ENCODE peak calls at places on chromosomes 11 and 22, in four cellular contexts. N is choroid plexus epithelial cell, Y is thoracic aorta, U is body of pancreas. B is an unnamed sample.

GRCh38 chr11:62242021-62242420 is at the start of gene SCGB1D2:
- DNase-seq in U (peak; percentile 84), Y (no peak), N (no peak), B (peak; percentile 44)

GRCh38 chr11:1375955-1376258 is 13.8 kb upstream of the BRSK2 start:
- DNase-seq in N (no peak), U (no peak), Y (no peak), B (no peak)

GRCh38 chr11:85752890-85753581 is 57.9 kb downstream of the SYTL2 start:
- DNase-seq in U (peak; percentile 15), Y (no peak), N (no peak), B (no peak)

GRCh38 chr22:21791635-21792625 is 56.3 kb upstream of the YPEL1 start:
- DNase-seq in Y (no peak), U (no peak), N (no peak), B (peak; percentile 66)

GRCh38 chr11:36460220-36460619 is 49.9 kb downstream of the TRAF6 start:
- DNase-seq in N (no peak), U (no peak), Y (no peak), B (no peak)

GRCh38 chr11:46106530-46107407 is 14.5 kb downstream of the PHF21A start:
- DNase-seq in N (peak; percentile 49), U (no peak), Y (no peak), B (no peak)

GRCh38 chr11:68317147-68317785 is 4.9 kb downstream of the LRP5 start:
- DNase-seq in U (no peak), Y (no peak), N (no peak), B (no peak)

GRCh38 chr11:134110252-134110651 is 41.4 kb downstream of the JAM3 start:
- DNase-seq in N (no peak), Y (no peak), U (no peak), B (no peak)

GRCh38 chr22:36589856-36590255 is 60.9 kb upstream of the EIF3D start:
- DNase-seq in Y (no peak), N (no peak), U (no peak), B (no peak)

GRCh38 chr22:37896181-37896592 is 9.9 kb upstream of the MICALL1 start:
- DNase-seq in Y (no peak), U (no peak), N (peak; percentile 71), B (peak; percentile 99)

GRCh38 chr11:44813401-44813800 is 86.6 kb downstream of the TSPAN18 start:
- DNase-seq in N (no peak), U (no peak), Y (no peak), B (no peak)

GRCh38 chr11:130145975-130146776 is 13.4 kb upstream of the ST14 start:
- DNase-seq in N (peak; percentile 46), Y (no peak), U (peak; percentile 74), B (peak; percentile 94)

GRCh38 chr22:49659924-49660315 is 167.8 kb downstream of the BRD1 start:
- DNase-seq in N (no peak), U (no peak), Y (no peak), B (no peak)

GRCh38 chr11:2369320-2369719 is 7.8 kb upstream of the CD81 start:
- DNase-seq in U (no peak), N (no peak), Y (no peak), B (no peak)

GRCh38 chr11:45597116-45597515 is 68.3 kb downstream of the CHST1 start:
- DNase-seq in Y (no peak), U (no peak), N (no peak), B (no peak)

GRCh38 chr22:49351761-49352221 is 475.9 kb downstream of the BRD1 start:
- DNase-seq in N (no peak), U (no peak), Y (no peak), B (no peak)

GRCh38 chr22:24744638-24745037 is 29.9 kb downstream of the PIWIL3 start:
- DNase-seq in Y (no peak), N (peak; percentile 34), U (no peak), B (no peak)

GRCh38 chr11:108592591-108593213 is 866 bp downstream of the EXPH5 start:
- DNase-seq in Y (peak; percentile 18), U (peak; percentile 30), N (no peak), B (no peak)

GRCh38 chr11:65478411-65479183 is 20.2 kb upstream of the MALAT1 start:
- DNase-seq in U (peak; percentile 59), Y (no peak), N (peak; percentile 80), B (no peak)

GRCh38 chr11:71385091-71385490 is 63.1 kb downstream of the DHCR7 start:
- DNase-seq in N (no peak), U (no peak), Y (no peak), B (no peak)

GRCh38 chr11:121465709-121466062 is 12.9 kb upstream of the SORL1-AS1 start:
- DNase-seq in U (no peak), Y (no peak), N (no peak), B (no peak)
- H3K4me3 ChIP-seq in U (no peak overlapping the region), Y (no peak overlapping the region), N (no peak overlapping the region), B (no peak overlapping the region)

DNA sequence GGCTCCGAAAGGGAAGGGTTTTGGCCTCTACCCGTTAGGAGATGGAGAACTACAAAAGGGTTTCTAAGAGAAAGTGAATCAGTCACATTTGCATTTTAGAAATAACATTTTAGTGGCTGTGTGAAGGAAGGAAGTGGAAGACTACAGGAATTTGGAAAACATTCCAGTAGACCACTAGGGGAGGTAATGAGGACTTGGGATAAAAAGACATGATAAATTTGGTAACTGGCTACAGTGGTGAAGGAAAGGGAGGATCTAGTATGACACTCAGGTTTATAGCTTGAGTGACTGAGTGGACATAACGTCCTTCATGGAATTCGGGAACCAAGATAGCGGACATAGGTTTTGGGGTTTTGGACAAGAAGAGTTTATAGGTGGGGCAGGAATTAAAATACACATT is 7.0 kb upstream of the RRM1 start:
- DNase-seq in U (no peak), N (peak; percentile 31), Y (no peak), B (no peak)
- TF ChIP-seq CTCF in U (no peak), N (peak; percentile 32), Y (no peak), B (no peak)

GRCh38 chr11:33723238-33723881 is 12.9 kb downstream of the CD59 start:
- DNase-seq in N (peak; percentile 85), U (no peak), Y (no peak), B (peak; percentile 81)

GRCh38 chr11:33721291-33721840 is 14.9 kb downstream of the CD59 start:
- DNase-seq in N (no peak), Y (no peak), U (no peak), B (no peak)

GRCh38 chr11:33724644-33725035 is 11.6 kb downstream of the CD59 start:
- DNase-seq in U (no peak), N (peak; percentile 85), Y (no peak), B (no peak)

GRCh38 chr11:33721984-33722383 is 14.2 kb downstream of the CD59 start:
- DNase-seq in Y (no peak), N (no peak), U (no peak), B (no peak)

GRCh38 chr11:33722579-33723234 is 13.5 kb downstream of the CD59 start:
- DNase-seq in U (no peak), Y (no peak), N (no peak), B (peak; percentile 65)
- H3K4me3 ChIP-seq in U (no peak overlapping the region), Y (no peak overlapping the region), N (no peak overlapping the region), B (no peak overlapping the region)

GRCh38 chr11:113488931-113489351 is 13.7 kb upstream of the DRD2 start:
- DNase-seq in Y (no peak), U (no peak), N (no peak), B (peak; percentile 59)

GRCh38 chr11:113496026-113496651 is 20.9 kb upstream of the DRD2 start:
- DNase-seq in U (no peak), Y (no peak), N (no peak), B (no peak)

GRCh38 chr11:113493205-113493604 is 18.0 kb upstream of the DRD2 start:
- DNase-seq in U (no peak), N (no peak), Y (no peak), B (no peak)

GRCh38 chr11:113494021-113494420 is 18.8 kb upstream of the DRD2 start:
- DNase-seq in U (no peak), Y (no peak), N (peak; percentile 10), B (no peak)
- TF ChIP-seq CTCF in U (no peak), Y (no peak), N (peak; percentile 31), B (no peak)

DNA sequence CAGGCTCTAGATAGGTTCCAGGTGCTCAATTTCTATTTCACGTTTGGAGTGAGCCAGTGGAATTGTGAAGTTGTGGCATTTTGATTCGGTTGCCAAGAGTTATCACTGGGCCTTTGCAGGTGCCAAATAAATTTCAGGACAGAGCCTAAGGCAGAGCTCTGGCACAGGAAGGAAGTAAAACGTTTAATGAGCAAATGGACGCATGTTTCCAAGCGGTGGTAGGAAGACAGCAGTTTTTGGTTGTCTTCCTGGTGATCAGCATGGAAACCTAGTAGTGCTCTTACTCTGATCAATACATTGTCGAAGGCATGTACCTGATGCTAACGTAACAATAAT is 452 bp downstream of the BIRC3 start:
- DNase-seq in U (no peak), Y (no peak), N (no peak), B (no peak)
- H3K4me3 ChIP-seq in U (no peak overlapping the region), Y (peak overlapping the region; percentile 85), N (peak overlapping the region; percentile 73), B (peak overlapping the region; percentile 48)

DNA sequence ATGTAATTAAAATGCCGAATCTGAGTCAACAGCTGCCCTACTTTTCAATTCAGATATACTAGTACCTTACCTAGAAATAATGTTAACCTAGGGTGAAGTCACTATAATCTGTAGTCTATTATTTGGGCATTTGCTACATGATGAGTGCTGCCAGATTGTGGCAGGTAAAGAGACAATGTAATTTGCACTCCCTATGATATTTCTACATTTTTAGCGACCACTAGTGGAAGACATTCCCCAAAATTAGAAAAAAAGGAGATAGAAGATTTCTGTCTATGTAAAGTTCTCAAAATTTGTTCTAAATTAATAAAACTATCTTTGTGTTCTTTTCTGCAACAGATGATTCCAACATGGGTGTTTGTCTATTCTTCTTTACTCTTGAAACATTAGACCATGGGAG is 14.1 kb downstream of the MS4A1 start:
- DNase-seq in U (no peak), Y (no peak), N (no peak), B (no peak)
- TF ChIP-seq CTCF in U (no peak), Y (no peak), N (no peak), B (no peak)

B was measured in bronchial epithelial cell.